ENCODE peak calls at places on chromosomes 16 and 17, in nine cellular contexts. One of them, this sample, is unnamed.
A peak's percentile ranks its signal among the peaks of the same experiment; 100 is the strongest.

GRCh38 chr16:73202176-73202729 is 154.3 kb upstream of the ZFHX3 start:
- DNase-seq in AG10803: peak; percentile 100
- DNase-seq in cardiac muscle cell: no peak
- DNase-seq in ovary: no peak
- DNase-seq in tibial nerve: no peak
- DNase-seq in A549: peak; percentile 16
- DNase-seq in effector memory CD4-positive, alpha-beta T cell: no peak
- DNase-seq in CD4-positive, CD25-positive, alpha-beta regulatory T cell: no peak
- DNase-seq in astrocyte of the cerebellum: peak; percentile 92
- DNase-seq in this sample: no peak

GRCh38 chr17:35476283-35476820 is 27.8 kb upstream of the SLFN13 start:
- DNase-seq in AG10803: no peak
- DNase-seq in cardiac muscle cell: no peak
- DNase-seq in ovary: no peak
- DNase-seq in tibial nerve: no peak
- DNase-seq in A549: no peak
- DNase-seq in effector memory CD4-positive, alpha-beta T cell: no peak
- DNase-seq in CD4-positive, CD25-positive, alpha-beta regulatory T cell: no peak
- DNase-seq in astrocyte of the cerebellum: no peak
- DNase-seq in this sample: no peak

GRCh38 chr17:50565559-50566350 is 5.2 kb downstream of the CACNA1G start:
- DNase-seq in AG10803: no peak
- DNase-seq in cardiac muscle cell: no peak
- DNase-seq in ovary: no peak
- DNase-seq in tibial nerve: no peak
- DNase-seq in A549: peak; percentile 69
- DNase-seq in effector memory CD4-positive, alpha-beta T cell: no peak
- DNase-seq in CD4-positive, CD25-positive, alpha-beta regulatory T cell: no peak
- DNase-seq in astrocyte of the cerebellum: no peak
- DNase-seq in this sample: no peak

GRCh38 chr17:333626-334396 is 18.8 kb downstream of the RPH3AL start:
- DNase-seq in AG10803: no peak
- DNase-seq in cardiac muscle cell: peak; percentile 86
- DNase-seq in ovary: peak; percentile 97
- DNase-seq in tibial nerve: peak; percentile 72
- DNase-seq in A549: no peak
- DNase-seq in effector memory CD4-positive, alpha-beta T cell: no peak
- DNase-seq in CD4-positive, CD25-positive, alpha-beta regulatory T cell: peak; percentile 27
- DNase-seq in astrocyte of the cerebellum: no peak
- DNase-seq in this sample: no peak

GRCh38 chr17:48792033-48792798 is 24.8 kb downstream of the TTLL6 start:
- DNase-seq in AG10803: no peak
- DNase-seq in cardiac muscle cell: no peak
- DNase-seq in ovary: no peak
- DNase-seq in tibial nerve: no peak
- DNase-seq in A549: no peak
- DNase-seq in effector memory CD4-positive, alpha-beta T cell: no peak
- DNase-seq in CD4-positive, CD25-positive, alpha-beta regulatory T cell: no peak
- DNase-seq in astrocyte of the cerebellum: no peak
- DNase-seq in this sample: no peak

GRCh38 chr17:59416184-59416583 is 84.7 kb downstream of the YPEL2 start:
- DNase-seq in AG10803: no peak
- DNase-seq in cardiac muscle cell: peak; percentile 74
- DNase-seq in ovary: no peak
- DNase-seq in tibial nerve: no peak
- DNase-seq in A549: no peak
- DNase-seq in effector memory CD4-positive, alpha-beta T cell: no peak
- DNase-seq in CD4-positive, CD25-positive, alpha-beta regulatory T cell: peak; percentile 83
- DNase-seq in astrocyte of the cerebellum: no peak
- DNase-seq in this sample: no peak

GRCh38 chr17:45640141-45640850 is 143.8 kb upstream of the CRHR1 start:
- DNase-seq in AG10803: peak; percentile 65
- DNase-seq in cardiac muscle cell: peak; percentile 89
- DNase-seq in ovary: peak; percentile 75
- DNase-seq in tibial nerve: peak; percentile 60
- DNase-seq in A549: peak; percentile 88
- DNase-seq in effector memory CD4-positive, alpha-beta T cell: peak; percentile 65
- DNase-seq in CD4-positive, CD25-positive, alpha-beta regulatory T cell: peak; percentile 77
- DNase-seq in astrocyte of the cerebellum: peak; percentile 71
- DNase-seq in this sample: peak; percentile 69

GRCh38 chr16:3266873-3267537 is 10.6 kb upstream of the MEFV start:
- DNase-seq in AG10803: peak; percentile 95
- DNase-seq in cardiac muscle cell: peak; percentile 59
- DNase-seq in ovary: no peak
- DNase-seq in tibial nerve: no peak
- DNase-seq in A549: peak; percentile 61
- DNase-seq in effector memory CD4-positive, alpha-beta T cell: no peak
- DNase-seq in CD4-positive, CD25-positive, alpha-beta regulatory T cell: no peak
- DNase-seq in astrocyte of the cerebellum: no peak
- DNase-seq in this sample: peak; percentile 18

GRCh38 chr17:9957244-9957643 is 52.2 kb upstream of the RCVRN start:
- DNase-seq in AG10803: no peak
- DNase-seq in cardiac muscle cell: no peak
- DNase-seq in ovary: no peak
- DNase-seq in tibial nerve: no peak
- DNase-seq in A549: no peak
- DNase-seq in effector memory CD4-positive, alpha-beta T cell: no peak
- DNase-seq in CD4-positive, CD25-positive, alpha-beta regulatory T cell: no peak
- DNase-seq in astrocyte of the cerebellum: no peak
- DNase-seq in this sample: no peak

GRCh38 chr16:20871935-20872815 is 28.0 kb downstream of the DCUN1D3 start:
- DNase-seq in AG10803: no peak
- DNase-seq in cardiac muscle cell: no peak
- DNase-seq in ovary: no peak
- DNase-seq in tibial nerve: no peak
- DNase-seq in A549: no peak
- DNase-seq in effector memory CD4-positive, alpha-beta T cell: no peak
- DNase-seq in CD4-positive, CD25-positive, alpha-beta regulatory T cell: no peak
- DNase-seq in astrocyte of the cerebellum: no peak
- DNase-seq in this sample: no peak

GRCh38 chr16:65012357-65012756 is 109.5 kb downstream of the CDH11 start:
- DNase-seq in AG10803: peak; percentile 61
- DNase-seq in cardiac muscle cell: no peak
- DNase-seq in ovary: no peak
- DNase-seq in tibial nerve: no peak
- DNase-seq in A549: no peak
- DNase-seq in effector memory CD4-positive, alpha-beta T cell: no peak
- DNase-seq in CD4-positive, CD25-positive, alpha-beta regulatory T cell: no peak
- DNase-seq in astrocyte of the cerebellum: no peak
- DNase-seq in this sample: no peak

GRCh38 chr16:4709481-4709880 is 16.1 kb downstream of the NUDT16L1 start:
- DNase-seq in AG10803: peak; percentile 18
- DNase-seq in cardiac muscle cell: no peak
- DNase-seq in ovary: no peak
- DNase-seq in tibial nerve: no peak
- DNase-seq in A549: no peak
- DNase-seq in effector memory CD4-positive, alpha-beta T cell: no peak
- DNase-seq in CD4-positive, CD25-positive, alpha-beta regulatory T cell: no peak
- DNase-seq in astrocyte of the cerebellum: no peak
- DNase-seq in this sample: no peak

GRCh38 chr17:37770631-37771518 is 26.0 kb upstream of the HNF1B start:
- DNase-seq in AG10803: peak; percentile 63
- DNase-seq in cardiac muscle cell: peak; percentile 71
- DNase-seq in ovary: no peak
- DNase-seq in tibial nerve: peak; percentile 25
- DNase-seq in A549: peak; percentile 82
- DNase-seq in effector memory CD4-positive, alpha-beta T cell: no peak
- DNase-seq in CD4-positive, CD25-positive, alpha-beta regulatory T cell: peak; percentile 34
- DNase-seq in astrocyte of the cerebellum: peak; percentile 41
- DNase-seq in this sample: peak; percentile 46

GRCh38 chr16:57703416-57704010 is 8.9 kb downstream of the DRC7 start:
- DNase-seq in AG10803: no peak
- DNase-seq in cardiac muscle cell: no peak
- DNase-seq in ovary: no peak
- DNase-seq in tibial nerve: no peak
- DNase-seq in A549: no peak
- DNase-seq in effector memory CD4-positive, alpha-beta T cell: no peak
- DNase-seq in CD4-positive, CD25-positive, alpha-beta regulatory T cell: no peak
- DNase-seq in astrocyte of the cerebellum: no peak
- DNase-seq in this sample: no peak

GRCh38 chr17:47470836-47471235 is 60.1 kb upstream of the NPEPPS start:
- DNase-seq in AG10803: no peak
- DNase-seq in cardiac muscle cell: no peak
- DNase-seq in ovary: no peak
- DNase-seq in tibial nerve: no peak
- DNase-seq in A549: no peak
- DNase-seq in effector memory CD4-positive, alpha-beta T cell: no peak
- DNase-seq in CD4-positive, CD25-positive, alpha-beta regulatory T cell: no peak
- DNase-seq in astrocyte of the cerebellum: no peak
- DNase-seq in this sample: no peak

DNA sequence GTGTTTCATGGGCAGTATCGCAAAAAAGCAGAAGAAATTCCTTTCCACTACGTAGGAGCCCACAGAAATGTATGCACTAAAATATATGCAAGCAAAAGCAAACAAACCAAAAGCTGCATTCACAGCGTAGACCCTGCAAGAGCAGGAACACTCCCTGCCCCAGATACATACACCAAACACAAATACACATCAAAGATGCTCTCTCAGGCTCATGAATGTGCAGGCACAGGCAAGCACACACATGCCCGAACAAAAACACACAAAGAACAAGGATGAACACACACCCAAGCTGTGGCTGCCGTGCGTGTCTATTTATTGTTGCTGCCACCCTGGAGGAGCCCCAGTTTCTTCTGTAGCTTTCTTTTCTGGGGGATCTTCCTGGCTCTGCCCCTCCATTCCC is 1.7 kb downstream of the NUPR1 start:
- DNase-seq in AG10803: no peak
- DNase-seq in cardiac muscle cell: no peak
- DNase-seq in ovary: no peak
- DNase-seq in tibial nerve: no peak
- DNase-seq in A549: no peak
- DNase-seq in effector memory CD4-positive, alpha-beta T cell: no peak
- DNase-seq in CD4-positive, CD25-positive, alpha-beta regulatory T cell: no peak
- DNase-seq in astrocyte of the cerebellum: no peak
- DNase-seq in this sample: no peak
- H3K4me3 ChIP-seq in AG10803: peak overlapping the region; percentile 88
- H3K4me3 ChIP-seq in cardiac muscle cell: no peak overlapping the region
- H3K4me3 ChIP-seq in ovary: peak overlapping the region; percentile 42
- H3K4me3 ChIP-seq in tibial nerve: peak overlapping the region; percentile 43
- H3K4me3 ChIP-seq in A549: peak overlapping the region; percentile 41
- H3K4me3 ChIP-seq in effector memory CD4-positive, alpha-beta T cell: no peak overlapping the region
- H3K4me3 ChIP-seq in CD4-positive, CD25-positive, alpha-beta regulatory T cell: no peak overlapping the region
- H3K4me3 ChIP-seq in astrocyte of the cerebellum: peak overlapping the region; percentile 35
- H3K4me3 ChIP-seq in this sample: no peak overlapping the region

DNA sequence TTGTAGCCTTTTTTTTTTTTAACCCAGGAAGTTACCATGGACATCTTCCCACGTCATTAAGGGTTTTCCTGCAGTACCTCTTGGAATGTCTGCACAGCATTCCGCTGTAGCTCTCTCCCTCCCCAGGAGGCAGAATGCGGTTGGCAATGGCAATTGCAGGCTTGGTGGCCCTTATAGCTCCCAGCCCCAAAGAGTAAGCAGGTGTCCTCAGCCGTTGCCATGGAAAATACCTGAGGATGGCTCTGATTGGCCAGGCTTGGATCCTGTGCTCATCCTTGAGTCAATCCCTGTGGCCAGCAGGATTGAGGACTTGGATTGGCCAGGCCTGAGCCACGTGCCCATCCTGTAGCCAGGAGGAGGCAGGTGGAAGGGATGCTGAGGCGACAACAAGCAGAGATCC is 15.5 kb upstream of the TIMP2 start:
- DNase-seq in AG10803: no peak
- DNase-seq in cardiac muscle cell: no peak
- DNase-seq in ovary: no peak
- DNase-seq in tibial nerve: no peak
- DNase-seq in A549: peak; percentile 46
- DNase-seq in effector memory CD4-positive, alpha-beta T cell: no peak
- DNase-seq in CD4-positive, CD25-positive, alpha-beta regulatory T cell: no peak
- DNase-seq in astrocyte of the cerebellum: no peak
- DNase-seq in this sample: no peak
- H3K4me3 ChIP-seq in AG10803: no peak overlapping the region
- H3K4me3 ChIP-seq in cardiac muscle cell: no peak overlapping the region
- H3K4me3 ChIP-seq in ovary: no peak overlapping the region
- H3K4me3 ChIP-seq in tibial nerve: no peak overlapping the region
- H3K4me3 ChIP-seq in A549: no peak overlapping the region
- H3K4me3 ChIP-seq in effector memory CD4-positive, alpha-beta T cell: no peak overlapping the region
- H3K4me3 ChIP-seq in CD4-positive, CD25-positive, alpha-beta regulatory T cell: no peak overlapping the region
- H3K4me3 ChIP-seq in astrocyte of the cerebellum: no peak overlapping the region
- H3K4me3 ChIP-seq in this sample: no peak overlapping the region

GRCh38 chr16:85584989-85585388 is 28.1 kb upstream of the GSE1 start:
- DNase-seq in AG10803: no peak
- DNase-seq in cardiac muscle cell: no peak
- DNase-seq in ovary: no peak
- DNase-seq in tibial nerve: no peak
- DNase-seq in A549: no peak
- DNase-seq in effector memory CD4-positive, alpha-beta T cell: no peak
- DNase-seq in CD4-positive, CD25-positive, alpha-beta regulatory T cell: no peak
- DNase-seq in astrocyte of the cerebellum: no peak
- DNase-seq in this sample: no peak

GRCh38 chr16:85583491-85584181 is 29.5 kb upstream of the GSE1 start:
- DNase-seq in AG10803: peak; percentile 91
- DNase-seq in cardiac muscle cell: no peak
- DNase-seq in ovary: no peak
- DNase-seq in tibial nerve: no peak
- DNase-seq in A549: no peak
- DNase-seq in effector memory CD4-positive, alpha-beta T cell: no peak
- DNase-seq in CD4-positive, CD25-positive, alpha-beta regulatory T cell: no peak
- DNase-seq in astrocyte of the cerebellum: no peak
- DNase-seq in this sample: no peak

GRCh38 chr16:85582177-85582888 is 30.8 kb upstream of the GSE1 start:
- DNase-seq in AG10803: peak; percentile 53
- DNase-seq in cardiac muscle cell: no peak
- DNase-seq in ovary: peak; percentile 71
- DNase-seq in tibial nerve: no peak
- DNase-seq in A549: no peak
- DNase-seq in effector memory CD4-positive, alpha-beta T cell: no peak
- DNase-seq in CD4-positive, CD25-positive, alpha-beta regulatory T cell: no peak
- DNase-seq in astrocyte of the cerebellum: no peak
- DNase-seq in this sample: no peak

GRCh38 chr16:85585762-85586161 is 27.4 kb upstream of the GSE1 start:
- DNase-seq in AG10803: no peak
- DNase-seq in cardiac muscle cell: no peak
- DNase-seq in ovary: no peak
- DNase-seq in tibial nerve: no peak
- DNase-seq in A549: no peak
- DNase-seq in effector memory CD4-positive, alpha-beta T cell: no peak
- DNase-seq in CD4-positive, CD25-positive, alpha-beta regulatory T cell: no peak
- DNase-seq in astrocyte of the cerebellum: no peak
- DNase-seq in this sample: no peak

GRCh38 chr16:85584192-85584757 is 28.8 kb upstream of the GSE1 start:
- DNase-seq in AG10803: no peak
- DNase-seq in cardiac muscle cell: no peak
- DNase-seq in ovary: no peak
- DNase-seq in tibial nerve: no peak
- DNase-seq in A549: no peak
- DNase-seq in effector memory CD4-positive, alpha-beta T cell: no peak
- DNase-seq in CD4-positive, CD25-positive, alpha-beta regulatory T cell: no peak
- DNase-seq in astrocyte of the cerebellum: no peak
- DNase-seq in this sample: no peak
- H3K4me3 ChIP-seq in AG10803: no peak overlapping the region
- H3K4me3 ChIP-seq in cardiac muscle cell: no peak overlapping the region
- H3K4me3 ChIP-seq in ovary: no peak overlapping the region
- H3K4me3 ChIP-seq in tibial nerve: no peak overlapping the region
- H3K4me3 ChIP-seq in A549: no peak overlapping the region
- H3K4me3 ChIP-seq in effector memory CD4-positive, alpha-beta T cell: no peak overlapping the region
- H3K4me3 ChIP-seq in CD4-positive, CD25-positive, alpha-beta regulatory T cell: no peak overlapping the region
- H3K4me3 ChIP-seq in astrocyte of the cerebellum: no peak overlapping the region
- H3K4me3 ChIP-seq in this sample: no peak overlapping the region

DNA sequence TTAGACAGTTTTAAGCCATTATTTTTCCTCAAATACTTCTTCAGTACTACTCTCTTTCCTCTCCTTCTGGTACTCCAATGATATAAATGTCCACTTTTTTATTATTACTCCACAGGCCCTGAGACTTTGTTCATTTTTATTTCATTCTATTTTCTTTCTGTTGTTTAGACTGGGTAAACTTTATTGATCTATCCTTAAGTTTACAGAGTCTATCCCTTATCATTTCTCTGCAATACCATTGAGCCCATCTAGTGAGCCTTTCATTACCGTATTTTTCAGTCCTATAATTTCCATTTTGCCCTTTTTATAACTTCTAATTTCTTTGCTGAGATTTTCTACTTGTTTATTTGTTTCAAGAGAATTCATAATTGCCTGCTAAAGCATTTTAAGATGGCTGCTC is 193.7 kb downstream of the TOX3 start:
- DNase-seq in AG10803: no peak
- DNase-seq in cardiac muscle cell: no peak
- DNase-seq in ovary: no peak
- DNase-seq in tibial nerve: no peak
- DNase-seq in A549: no peak
- DNase-seq in effector memory CD4-positive, alpha-beta T cell: no peak
- DNase-seq in CD4-positive, CD25-positive, alpha-beta regulatory T cell: no peak
- DNase-seq in astrocyte of the cerebellum: no peak
- DNase-seq in this sample: no peak
- H3K4me3 ChIP-seq in AG10803: no peak overlapping the region
- H3K4me3 ChIP-seq in cardiac muscle cell: no peak overlapping the region
- H3K4me3 ChIP-seq in ovary: no peak overlapping the region
- H3K4me3 ChIP-seq in tibial nerve: no peak overlapping the region
- H3K4me3 ChIP-seq in A549: no peak overlapping the region
- H3K4me3 ChIP-seq in effector memory CD4-positive, alpha-beta T cell: no peak overlapping the region
- H3K4me3 ChIP-seq in CD4-positive, CD25-positive, alpha-beta regulatory T cell: no peak overlapping the region
- H3K4me3 ChIP-seq in astrocyte of the cerebellum: no peak overlapping the region
- H3K4me3 ChIP-seq in this sample: no peak overlapping the region